ENCODE peak calls at places on chromosomes 4 and X, in four cellular contexts. Z, I, U and J are unnamed samples.

GRCh38 chr4:152674359-152674758 is 5.4 kb downstream of the TMEM154 start:
- DNase-seq in Z (no peak), U (no peak), I (no peak), J (no peak)

GRCh38 chrX:24682739-24683432 is 10.8 kb upstream of the POLA1 start:
- DNase-seq in Z (no peak), I (no peak), U (no peak), J (no peak)

GRCh38 chr4:177239878-177240277 is 69.8 kb upstream of the NEIL3 start:
- DNase-seq in Z (no peak), U (no peak), I (no peak), J (no peak)

GRCh38 chr4:81648576-81649272 is 177.0 kb upstream of the RASGEF1B start:
- DNase-seq in U (no peak), I (peak), Z (peak), J (no peak)

GRCh38 chr4:10582059-10582686 is 102.4 kb downstream of the CLNK start:
- DNase-seq in U (peak), I (no peak), Z (peak), J (no peak)

GRCh38 chr4:121156822-121157769 is 7.0 kb downstream of the TNIP3 start:
- DNase-seq in U (peak), I (no peak), Z (peak), J (peak)

GRCh38 chr4:71202703-71203102 is 136.1 kb upstream of the SLC4A4 start:
- DNase-seq in U (no peak), I (no peak), Z (no peak), J (no peak)

GRCh38 chrX:28625223-28625622 is 38.0 kb downstream of the IL1RAPL1 start:
- DNase-seq in U (peak), Z (peak), I (no peak), J (peak)

GRCh38 chrX:133229361-133229760 is 11.2 kb upstream of the TFDP3 start:
- DNase-seq in Z (no peak), I (no peak), U (no peak), J (no peak)

GRCh38 chr4:92184566-92184965 is 119.2 kb upstream of the GRID2 start:
- DNase-seq in I (no peak), Z (no peak), U (no peak), J (no peak)

GRCh38 chrX:130018143-130018542 is 35.7 kb downstream of the BCORL1 start:
- DNase-seq in U (no peak), I (no peak), Z (no peak), J (no peak)

GRCh38 chrX:10597871-10598270 is 22.5 kb downstream of the MID1 start:
- DNase-seq in Z (peak), U (peak), I (no peak), J (no peak)

GRCh38 chr4:75940692-75941253 is at the start of gene NAAA:
- DNase-seq in I (peak), U (peak), Z (peak), J (peak)

GRCh38 chrX:12891915-12892506 is 14.4 kb upstream of the TLR8 start:
- DNase-seq in U (no peak), I (no peak), Z (no peak), J (no peak)